ENCODE peak calls at places on chromosomes 6 and 20, in six cellular contexts. X is GM12878, U is A549, N is K562, A is HepG2, M is endothelial cell of umbilical vein. R is an unnamed sample.

GRCh38 chr6:156804402-156804801 is 27.2 kb downstream of the ARID1B start:
- DNase-seq in X (no peak), U (no peak), N (no peak), A (no peak), M (no peak), R (no peak)

GRCh38 chr6:35291491-35291890 is 6.1 kb upstream of the DEF6 start:
- DNase-seq in X (no peak), U (no peak), N (no peak), A (no peak), M (no peak), R (no peak)

GRCh38 chr6:26232950-26233607 is 131.9 kb upstream of the BTN3A2 start:
- DNase-seq in X (peak), U (peak), N (peak), A (no peak), M (peak), R (peak)

GRCh38 chr6:53266553-53267090 is 82.1 kb downstream of the ELOVL5 start:
- DNase-seq in X (no peak), U (no peak), N (no peak), A (no peak), M (no peak), R (no peak)

GRCh38 chr6:13485923-13486557 is 1.4 kb downstream of the GFOD1 start:
- DNase-seq in X (no peak), U (peak), N (peak), A (peak), M (peak), R (peak)

GRCh38 chr6:159061805-159062563 is 17.2 kb upstream of the TAGAP start:
- DNase-seq in X (no peak), U (no peak), N (no peak), A (no peak), M (no peak), R (peak)

GRCh38 chr6:166997768-166998255 is 1.4 kb upstream of the CEP43 start:
- DNase-seq in X (peak), U (peak), N (peak), A (peak), M (peak), R (peak)

GRCh38 chr6:27178860-27179259 is 68.6 kb upstream of the PRSS16 start:
- DNase-seq in X (no peak), U (no peak), N (no peak), A (no peak), M (no peak), R (no peak)

GRCh38 chr20:10370091-10370887 is 63.7 kb downstream of the MKKS start:
- DNase-seq in X (no peak), U (peak), N (no peak), A (peak), M (no peak), R (no peak)

GRCh38 chr6:149260214-149260874 is 57.2 kb upstream of the TAB2 start:
- DNase-seq in X (no peak), U (no peak), N (no peak), A (no peak), M (no peak), R (no peak)

GRCh38 chr6:131917763-131918649 is 33.2 kb downstream of the CCN2 start:
- DNase-seq in X (no peak), U (no peak), N (no peak), A (no peak), M (no peak), R (no peak)

GRCh38 chr20:13610205-13610604 is 28.5 kb downstream of the TASP1 start:
- DNase-seq in X (no peak), U (peak), N (peak), A (peak), M (no peak), R (peak)

GRCh38 chr6:113171882-113172281 is 685.3 kb upstream of the MARCKS start:
- DNase-seq in X (no peak), U (no peak), N (no peak), A (no peak), M (no peak), R (no peak)

GRCh38 chr6:34692280-34692679 is 4.3 kb downstream of the ILRUN start:
- DNase-seq in X (no peak), U (no peak), N (no peak), A (no peak), M (no peak), R (no peak)

GRCh38 chr6:169048806-169049205 is 204.8 kb downstream of the THBS2 start:
- DNase-seq in X (no peak), U (no peak), N (no peak), A (no peak), M (no peak), R (peak)

GRCh38 chr6:154537942-154538341 is 27.5 kb upstream of the CNKSR3 start:
- DNase-seq in X (no peak), U (no peak), N (no peak), A (peak), M (no peak), R (no peak)

GRCh38 chr6:108559884-108560462 is 744 bp upstream of the FOXO3 start:
- DNase-seq in X (no peak), U (peak), N (peak), A (peak), M (peak), R (peak)

GRCh38 chr20:48698507-48699267 is 129.1 kb downstream of the PREX1 start:
- DNase-seq in X (no peak), U (no peak), N (peak), A (no peak), M (no peak), R (no peak)

GRCh38 chr6:169045486-169045885 is 208.2 kb downstream of the THBS2 start:
- DNase-seq in X (no peak), U (no peak), N (no peak), A (no peak), M (no peak), R (no peak)

GRCh38 chr6:46051962-46052361 is 36.3 kb upstream of the CLIC5 start:
- DNase-seq in X (no peak), U (no peak), N (no peak), A (no peak), M (no peak), R (no peak)

GRCh38 chr20:40336530-40336929 is 352.5 kb downstream of the MAFB start:
- DNase-seq in X (no peak), U (no peak), N (no peak), A (no peak), M (no peak), R (no peak)

GRCh38 chr20:59580208-59580980 is 23.9 kb upstream of the PHACTR3 start:
- DNase-seq in X (no peak), U (no peak), N (no peak), A (no peak), M (no peak), R (peak)

GRCh38 chr20:34268851-34269668 is 27.8 kb downstream of the ASIP start:
- DNase-seq in X (no peak), U (no peak), N (no peak), A (no peak), M (peak), R (no peak)

GRCh38 chr6:3376888-3377535 is 79.8 kb downstream of the SLC22A23 start:
- DNase-seq in X (no peak), U (no peak), N (no peak), A (peak), M (no peak), R (no peak)

GRCh38 chr20:2742934-2743559 is 50.5 kb downstream of the EBF4 start:
- DNase-seq in X (no peak), U (peak), N (peak), A (peak), M (peak), R (peak)

GRCh38 chr6:135759831-135760230 is 91.7 kb upstream of the PDE7B start:
- DNase-seq in X (no peak), U (peak), N (peak), A (peak), M (peak), R (no peak)
- TF ChIP-seq MYC in X (no peak), U (no peak), N (no peak), A (no peak), M (no peak), R (no peak)

GRCh38 chr20:43554369-43554768 is 4.5 kb upstream of the SGK2 start:
- DNase-seq in X (no peak), U (no peak), N (no peak), A (no peak), M (no peak), R (no peak)
- TF ChIP-seq MYC in X (no peak), U (no peak), N (no peak), A (no peak), M (no peak), R (no peak)

GRCh38 chr20:37690626-37691369 is 3.0 kb upstream of the CTNNBL1 start:
- DNase-seq in X (no peak), U (no peak), N (no peak), A (no peak), M (no peak), R (no peak)
- TF ChIP-seq MYC in X (no peak), U (no peak), N (no peak), A (no peak), M (no peak), R (no peak)

GRCh38 chr6:106564476-106564875 is 64.8 kb downstream of the RTN4IP1 start:
- DNase-seq in X (no peak), U (no peak), N (no peak), A (no peak), M (no peak), R (no peak)

GRCh38 chr6:106572875-106573575 is 56.3 kb downstream of the RTN4IP1 start:
- DNase-seq in X (no peak), U (no peak), N (no peak), A (no peak), M (no peak), R (peak)

GRCh38 chr6:106572436-106572835 is 56.9 kb downstream of the RTN4IP1 start:
- DNase-seq in X (no peak), U (no peak), N (no peak), A (no peak), M (no peak), R (no peak)

GRCh38 chr6:106569444-106569843 is 59.9 kb downstream of the RTN4IP1 start:
- DNase-seq in X (no peak), U (no peak), N (no peak), A (no peak), M (no peak), R (no peak)

DNA sequence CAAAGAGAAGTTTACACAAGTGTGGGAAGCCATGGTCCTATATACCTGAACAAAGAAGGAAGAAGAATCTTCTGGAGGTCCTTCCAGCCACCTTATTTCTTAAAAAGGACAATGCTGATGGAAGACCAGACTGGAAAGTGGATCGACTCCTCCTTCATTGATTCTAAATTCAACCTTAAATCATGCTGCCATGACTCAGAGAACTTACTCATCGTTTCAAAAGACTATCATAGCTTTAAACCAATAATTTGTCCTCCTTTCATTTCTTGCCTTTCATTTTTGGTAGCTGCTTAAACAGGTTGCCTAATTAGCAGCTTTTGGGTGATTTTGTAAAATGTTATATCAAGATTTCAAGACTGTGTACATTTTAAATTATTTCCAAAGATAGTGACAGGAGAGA is 60.8 kb downstream of the RTN4IP1 start:
- DNase-seq in X (no peak), U (no peak), N (no peak), A (no peak), M (no peak), R (no peak)
- TF ChIP-seq MYC in X (no peak), U (no peak), N (no peak), A (no peak), M (no peak), R (no peak)

GRCh38 chr6:30399390-30400058 is 54.6 kb downstream of the RPP21 start:
- DNase-seq in X (no peak), U (no peak), N (no peak), A (no peak), M (no peak), R (no peak)

GRCh38 chr6:30397697-30398096 is 52.7 kb downstream of the RPP21 start:
- DNase-seq in X (no peak), U (no peak), N (no peak), A (no peak), M (no peak), R (peak)

GRCh38 chr6:30391240-30391639 is 46.3 kb downstream of the RPP21 start:
- DNase-seq in X (no peak), U (no peak), N (no peak), A (no peak), M (no peak), R (no peak)

GRCh38 chr6:30394139-30394538 is 49.2 kb downstream of the RPP21 start:
- DNase-seq in X (no peak), U (no peak), N (no peak), A (no peak), M (no peak), R (no peak)

GRCh38 chr6:30396833-30397479 is 52.0 kb downstream of the RPP21 start:
- DNase-seq in X (peak), U (peak), N (peak), A (peak), M (peak), R (peak)
- TF ChIP-seq MYC in X (no peak), U (no peak), N (no peak), A (peak), M (no peak), R (no peak)

R was measured in NB4.